ENCODE peak calls at places on chromosomes 16 and 17, in nine cellular contexts. W is adrenal gland; L is astrocyte; U is IMR-90; E is CD8-positive, alpha-beta memory T cell; G is hepatocyte; C is gastrocnemius medialis; Z is effector memory CD4-positive, alpha-beta T cell; R is stomach. F is an unnamed sample.
A peak's percentile ranks its signal among the peaks of the same experiment; 100 is the strongest.

GRCh38 chr17:38942641-38943040 is 17.2 kb downstream of the LASP1NB start:
- DNase-seq in W (no peak), L (no peak), U (no peak), E (no peak), G (no peak), C (no peak), Z (no peak), R (no peak), F (no peak)

GRCh38 chr16:57533618-57534336 is 2.6 kb downstream of the CCDC102A start:
- DNase-seq in W (no peak), L (no peak), U (no peak), E (peak; percentile 37), G (no peak), C (no peak), Z (peak; percentile 26), R (peak; percentile 34), F (no peak)

GRCh38 chr17:76452102-76452645 is 778 bp downstream of the UBE2O start:
- DNase-seq in W (no peak), L (no peak), U (no peak), E (no peak), G (no peak), C (no peak), Z (no peak), R (peak; percentile 30), F (no peak)

GRCh38 chr17:30858556-30859250 is 26.9 kb downstream of the ATAD5 start:
- DNase-seq in W (no peak), L (peak; percentile 27), U (peak; percentile 1), E (no peak), G (no peak), C (no peak), Z (no peak), R (no peak), F (no peak)

GRCh38 chr16:82152641-82153094 is 17.4 kb downstream of the MPHOSPH6 start:
- DNase-seq in W (peak; percentile 72), L (peak; percentile 50), U (peak; percentile 70), E (no peak), G (peak; percentile 72), C (no peak), Z (no peak), R (no peak), F (no peak)

GRCh38 chr17:8628609-8629169 is 1.8 kb downstream of the MYH10 start:
- DNase-seq in W (no peak), L (no peak), U (no peak), E (no peak), G (no peak), C (no peak), Z (no peak), R (no peak), F (no peak)

GRCh38 chr17:29574732-29575510 is 6.4 kb downstream of the TP53I13 start:
- DNase-seq in W (no peak), L (no peak), U (no peak), E (no peak), G (peak; percentile 91), C (no peak), Z (no peak), R (peak; percentile 69), F (no peak)

GRCh38 chr17:66839616-66840015 is 4.7 kb downstream of the CACNG5 start:
- DNase-seq in W (no peak), L (no peak), U (no peak), E (no peak), G (no peak), C (no peak), Z (no peak), R (no peak), F (no peak)

GRCh38 chr17:17971431-17972125 is 622 bp downstream of the TOM1L2 start:
- DNase-seq in W (peak; percentile 65), L (no peak), U (no peak), E (no peak), G (no peak), C (peak; percentile 14), Z (no peak), R (peak; percentile 47), F (no peak)

GRCh38 chr16:11423315-11424117 is 78.3 kb downstream of the RMI2 start:
- DNase-seq in W (no peak), L (no peak), U (no peak), E (no peak), G (no peak), C (no peak), Z (no peak), R (no peak), F (no peak)

GRCh38 chr17:19021622-19022083 is 17.1 kb upstream of the FAM83G start:
- DNase-seq in W (no peak), L (no peak), U (no peak), E (peak; percentile 14), G (no peak), C (no peak), Z (no peak), R (no peak), F (no peak)

GRCh38 chr16:7344806-7345416 is 12.3 kb downstream of the RBFOX1 start:
- DNase-seq in W (no peak), L (no peak), U (no peak), E (no peak), G (no peak), C (no peak), Z (no peak), R (no peak), F (no peak)

GRCh38 chr16:30698816-30699614 is at the start of gene SRCAP:
- DNase-seq in W (peak; percentile 81), L (peak; percentile 59), U (peak; percentile 64), E (peak; percentile 69), G (peak; percentile 91), C (peak; percentile 81), Z (peak; percentile 58), R (peak; percentile 87), F (peak; percentile 85)

GRCh38 chr16:27759301-27759871 is 209.4 kb downstream of the KATNIP start:
- DNase-seq in W (no peak), L (peak; percentile 78), U (peak; percentile 72), E (no peak), G (no peak), C (no peak), Z (no peak), R (no peak), F (no peak)

GRCh38 chr17:57924677-57925076 is 30.5 kb downstream of the CUEDC1 start:
- DNase-seq in W (no peak), L (no peak), U (no peak), E (no peak), G (no peak), C (no peak), Z (no peak), R (no peak), F (no peak)

GRCh38 chr16:4679156-4679853 is 14.1 kb upstream of the NUDT16L1 start:
- DNase-seq in W (peak; percentile 65), L (no peak), U (no peak), E (no peak), G (no peak), C (no peak), Z (no peak), R (peak; percentile 76), F (no peak)

GRCh38 chr16:89600956-89601355 is 12.5 kb upstream of the DPEP1 start:
- DNase-seq in W (peak; percentile 68), L (no peak), U (no peak), E (no peak), G (no peak), C (no peak), Z (no peak), R (no peak), F (no peak)

GRCh38 chr16:75263963-75264445 is 12.6 kb upstream of the BCAR1 start:
- DNase-seq in W (peak; percentile 94), L (no peak), U (no peak), E (no peak), G (peak; percentile 48), C (peak; percentile 95), Z (no peak), R (no peak), F (no peak)

GRCh38 chr16:28260193-28260592 is 32.1 kb upstream of the SBK1 start:
- DNase-seq in W (no peak), L (peak; percentile 10), U (no peak), E (no peak), G (no peak), C (peak; percentile 24), Z (no peak), R (no peak), F (no peak)

GRCh38 chr17:30005709-30006320 is 64.4 kb downstream of the EFCAB5 start:
- DNase-seq in W (no peak), L (peak; percentile 60), U (peak; percentile 33), E (no peak), G (peak; percentile 18), C (no peak), Z (no peak), R (no peak), F (no peak)

GRCh38 chr17:4365628-4366311 is 705 bp downstream of the UBE2G1 start:
- DNase-seq in W (peak; percentile 35), L (no peak), U (no peak), E (peak; percentile 14), G (peak; percentile 77), C (no peak), Z (no peak), R (no peak), F (no peak)

GRCh38 chr16:49580751-49581303 is 207.2 kb downstream of the C16orf78 start:
- DNase-seq in W (no peak), L (no peak), U (peak; percentile 10), E (no peak), G (no peak), C (no peak), Z (no peak), R (no peak), F (no peak)

GRCh38 chr16:66408181-66409048 is 18.7 kb upstream of the BEAN1 start:
- DNase-seq in W (peak; percentile 29), L (peak; percentile 83), U (peak; percentile 88), E (no peak), G (peak; percentile 77), C (no peak), Z (no peak), R (no peak), F (peak; percentile 34)
- H3K4me3 ChIP-seq in W (no peak overlapping the region), L (peak overlapping the region; percentile 41), U (peak overlapping the region; percentile 20), E (peak overlapping the region; percentile 58), G (no peak overlapping the region), C (no peak overlapping the region), Z (peak overlapping the region; percentile 35), R (no peak overlapping the region), F (peak overlapping the region; percentile 66)

GRCh38 chr17:59355695-59356323 is 24.4 kb downstream of the YPEL2 start:
- DNase-seq in W (no peak), L (no peak), U (no peak), E (no peak), G (no peak), C (no peak), Z (no peak), R (no peak), F (no peak)
- H3K27ac ChIP-seq in W (no peak overlapping the region), L (no peak overlapping the region), U (no peak overlapping the region), E (no peak overlapping the region), G (no peak overlapping the region), C (peak overlapping the region; percentile 41), Z (no peak overlapping the region), R (peak overlapping the region; percentile 43), F (no peak overlapping the region)

GRCh38 chr16:2511996-2512919 is 1.5 kb upstream of the ATP6V0C start:
- DNase-seq in W (no peak), L (no peak), U (no peak), E (no peak), G (no peak), C (no peak), Z (no peak), R (no peak), F (no peak)
- H3K4me3 ChIP-seq in W (no peak overlapping the region), L (no peak overlapping the region), U (no peak overlapping the region), E (no peak overlapping the region), G (no peak overlapping the region), C (no peak overlapping the region), Z (no peak overlapping the region), R (no peak overlapping the region), F (no peak overlapping the region)

DNA sequence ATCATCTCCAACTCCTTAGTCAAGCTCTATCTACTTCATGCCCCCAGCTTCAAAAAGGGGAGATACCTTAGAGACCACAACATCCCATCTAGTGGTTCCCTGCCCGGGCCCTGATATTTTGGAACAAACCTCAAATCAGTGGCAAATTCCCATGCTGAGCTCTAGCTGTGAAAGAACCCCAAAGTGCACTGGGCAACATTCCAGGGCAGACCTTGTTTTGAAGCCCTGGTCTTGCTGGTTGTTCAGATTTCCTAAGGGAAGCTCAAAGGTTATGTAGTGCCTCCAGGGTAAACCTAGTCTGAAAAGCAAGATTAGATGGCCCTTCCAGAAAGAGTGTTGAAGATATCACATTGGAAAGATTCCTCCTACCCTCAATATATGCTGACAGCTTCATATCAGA is 16.3 kb downstream of the FAM117A start:
- DNase-seq in W (no peak), L (no peak), U (no peak), E (no peak), G (no peak), C (no peak), Z (no peak), R (no peak), F (no peak)
- H3K27ac ChIP-seq in W (peak overlapping the region; percentile 29), L (no peak overlapping the region), U (no peak overlapping the region), E (peak overlapping the region; percentile 52), G (no peak overlapping the region), C (no peak overlapping the region), Z (peak overlapping the region; percentile 86), R (peak overlapping the region; percentile 46), F (no peak overlapping the region)